ENCODE peak calls at places on chromosome 5, in six cellular contexts. N is AG04450; G is progenitor cell of endocrine pancreas; R is NK-92 treated with Interleukin-12 subunit alpha and Interleukin-12 subunit beta, amount 100 ng/mL, for 24 hours; H is HCEC 1CT; C is left ventricle myocardium superior. Z is an unnamed sample.

GRCh38 chr5:74052441-74052840 is 426.4 kb downstream of the ARHGEF28 start:
- DNase-seq in R (no peak), N (no peak), C (no peak), G (no peak), H (no peak), Z (no peak)

GRCh38 chr5:6759401-6759800 is 46.2 kb downstream of the TENT4A start:
- DNase-seq in C (no peak), G (no peak), N (no peak), R (no peak), H (peak), Z (no peak)

GRCh38 chr5:95414441-95414840 is 23.3 kb downstream of the FAM81B start:
- DNase-seq in C (no peak), G (no peak), R (no peak), N (no peak), H (no peak), Z (no peak)

GRCh38 chr5:52810426-52810825 is 22.7 kb downstream of the ITGA1 start:
- DNase-seq in G (no peak), N (no peak), C (no peak), H (no peak), R (no peak), Z (no peak)

GRCh38 chr5:145473032-145473642 is 362.0 kb downstream of the PRELID2 start:
- DNase-seq in H (no peak), G (no peak), R (no peak), N (no peak), C (no peak), Z (no peak)

GRCh38 chr5:116272281-116272941 is 187.6 kb downstream of the COMMD10 start:
- DNase-seq in N (no peak), C (no peak), H (peak), R (no peak), G (no peak), Z (no peak)

GRCh38 chr5:2200261-2200965 is 317.7 kb upstream of the IRX4 start:
- DNase-seq in R (no peak), H (no peak), G (no peak), C (no peak), N (no peak), Z (no peak)

GRCh38 chr5:28065664-28066063 is 1027.3 kb upstream of the CDH9 start:
- DNase-seq in C (no peak), G (no peak), N (no peak), R (no peak), H (no peak), Z (no peak)

GRCh38 chr5:168372351-168372946 is 81.0 kb downstream of the WWC1 start:
- DNase-seq in C (no peak), G (no peak), N (no peak), R (no peak), H (no peak), Z (no peak)

GRCh38 chr5:123875444-123876264 is 363.7 kb downstream of the CSNK1G3 start:
- DNase-seq in G (no peak), C (no peak), H (no peak), R (no peak), N (no peak), Z (no peak)

GRCh38 chr5:122972877-122973276 is 63.6 kb downstream of the PPIC start:
- DNase-seq in C (no peak), G (no peak), H (peak), N (peak), R (no peak), Z (no peak)

GRCh38 chr5:111127453-111128195 is 35.5 kb downstream of the WDR36 start:
- DNase-seq in R (no peak), C (no peak), G (no peak), H (no peak), N (no peak), Z (no peak)

GRCh38 chr5:147782053-147783028 is at the start of gene JAKMIP2:
- DNase-seq in H (no peak), C (peak), R (peak), N (no peak), G (peak), Z (peak)

GRCh38 chr5:39661026-39661779 is 236.4 kb upstream of the DAB2 start:
- DNase-seq in G (no peak), C (no peak), H (peak), N (no peak), R (no peak), Z (no peak)

GRCh38 chr5:84450617-84451414 is 66.1 kb upstream of the EDIL3 start:
- DNase-seq in G (no peak), N (no peak), H (peak), R (no peak), C (no peak), Z (no peak)

GRCh38 chr5:149130932-149131273 is 10.4 kb upstream of the ABLIM3 start:
- DNase-seq in R (no peak), C (no peak), N (no peak), H (no peak), G (no peak), Z (no peak)

GRCh38 chr5:160398806-160399205 is 1.0 kb downstream of the FAM200C start:
- DNase-seq in C (no peak), H (no peak), R (no peak), G (no peak), N (no peak), Z (no peak)

GRCh38 chr5:150429410-150429873 is 16.7 kb upstream of the CD74 start:
- DNase-seq in C (no peak), R (no peak), N (no peak), H (no peak), G (no peak), Z (no peak)

GRCh38 chr5:126104951-126105350 is 318.3 kb upstream of the GRAMD2B start:
- DNase-seq in H (peak), C (no peak), N (no peak), G (no peak), R (no peak), Z (no peak)

GRCh38 chr5:143142596-143143435 is 260.7 kb downstream of the NR3C1 start:
- DNase-seq in C (peak), R (no peak), H (no peak), G (no peak), N (no peak), Z (no peak)

GRCh38 chr5:43891112-43891511 is 288.1 kb downstream of the NNT start:
- DNase-seq in G (no peak), R (no peak), H (no peak), N (no peak), C (no peak), Z (no peak)

GRCh38 chr5:170538096-170538465 is 34.3 kb downstream of the KCNIP1 start:
- DNase-seq in H (no peak), C (no peak), G (no peak), N (no peak), R (no peak), Z (no peak)

GRCh38 chr5:141431286-141431685 is 979 bp downstream of the PCDHGA12 start:
- DNase-seq in G (no peak), C (no peak), N (no peak), H (no peak), R (no peak), Z (no peak)

GRCh38 chr5:78300464-78301045 is 6.1 kb upstream of the AP3B1 start:
- DNase-seq in G (no peak), N (no peak), R (no peak), C (no peak), H (no peak), Z (no peak)

GRCh38 chr5:42784132-42784531 is 27.5 kb downstream of the CCDC152 start:
- DNase-seq in N (no peak), R (no peak), G (no peak), H (peak), C (no peak), Z (no peak)